ENCODE peak calls at places on chromosomes 13 and 19, in ten cellular contexts. One of them, this sample, is unnamed.

GRCh38 chr13:40406405-40407138 is 259.9 kb downstream of the FOXO1 start:
- DNase-seq in stomach: no peak
- DNase-seq in neural progenitor cell: no peak
- DNase-seq in mammary epithelial cell: peak
- DNase-seq in right atrium auricular region: no peak
- DNase-seq in RWPE1: peak
- DNase-seq in lower leg skin: no peak
- DNase-seq in cardiac fibroblast: peak
- DNase-seq in WTC11: no peak
- DNase-seq in dorsolateral prefrontal cortex: no peak
- DNase-seq in this sample: no peak

GRCh38 chr13:110687736-110688135 is 18.2 kb downstream of the CARS2 start:
- DNase-seq in lower leg skin: no peak
- DNase-seq in WTC11: no peak
- DNase-seq in cardiac fibroblast: no peak
- DNase-seq in mammary epithelial cell: no peak
- DNase-seq in dorsolateral prefrontal cortex: no peak
- DNase-seq in neural progenitor cell: no peak
- DNase-seq in right atrium auricular region: no peak
- DNase-seq in RWPE1: no peak
- DNase-seq in stomach: no peak
- DNase-seq in this sample: no peak

GRCh38 chr13:35995136-35995535 is 136.0 kb downstream of the DCLK1 start:
- DNase-seq in WTC11: no peak
- DNase-seq in neural progenitor cell: no peak
- DNase-seq in mammary epithelial cell: peak
- DNase-seq in cardiac fibroblast: peak
- DNase-seq in stomach: no peak
- DNase-seq in RWPE1: no peak
- DNase-seq in lower leg skin: no peak
- DNase-seq in right atrium auricular region: no peak
- DNase-seq in dorsolateral prefrontal cortex: no peak
- DNase-seq in this sample: no peak

GRCh38 chr19:12703056-12703455 is 6.6 kb upstream of the FBXW9 start:
- DNase-seq in dorsolateral prefrontal cortex: no peak
- DNase-seq in RWPE1: peak
- DNase-seq in lower leg skin: no peak
- DNase-seq in WTC11: peak
- DNase-seq in neural progenitor cell: peak
- DNase-seq in stomach: no peak
- DNase-seq in mammary epithelial cell: peak
- DNase-seq in right atrium auricular region: no peak
- DNase-seq in cardiac fibroblast: peak
- DNase-seq in this sample: peak

GRCh38 chr19:6276447-6276846 is 3.3 kb downstream of the MLLT1 start:
- DNase-seq in dorsolateral prefrontal cortex: no peak
- DNase-seq in lower leg skin: peak
- DNase-seq in RWPE1: no peak
- DNase-seq in WTC11: no peak
- DNase-seq in stomach: no peak
- DNase-seq in cardiac fibroblast: peak
- DNase-seq in neural progenitor cell: no peak
- DNase-seq in right atrium auricular region: peak
- DNase-seq in mammary epithelial cell: no peak
- DNase-seq in this sample: no peak

GRCh38 chr19:13060964-13061927 is 41.4 kb downstream of the LYL1 start:
- DNase-seq in RWPE1: peak
- DNase-seq in stomach: peak
- DNase-seq in right atrium auricular region: peak
- DNase-seq in dorsolateral prefrontal cortex: peak
- DNase-seq in cardiac fibroblast: peak
- DNase-seq in lower leg skin: peak
- DNase-seq in WTC11: peak
- DNase-seq in mammary epithelial cell: peak
- DNase-seq in neural progenitor cell: peak
- DNase-seq in this sample: peak

GRCh38 chr13:51397262-51397933 is 55.4 kb downstream of the INTS6 start:
- DNase-seq in stomach: no peak
- DNase-seq in right atrium auricular region: peak
- DNase-seq in neural progenitor cell: peak
- DNase-seq in lower leg skin: peak
- DNase-seq in WTC11: no peak
- DNase-seq in cardiac fibroblast: peak
- DNase-seq in mammary epithelial cell: no peak
- DNase-seq in RWPE1: no peak
- DNase-seq in dorsolateral prefrontal cortex: no peak
- DNase-seq in this sample: no peak

GRCh38 chr19:35601971-35602370 is 10.6 kb upstream of the HAUS5 start:
- DNase-seq in stomach: no peak
- DNase-seq in cardiac fibroblast: no peak
- DNase-seq in lower leg skin: no peak
- DNase-seq in mammary epithelial cell: no peak
- DNase-seq in right atrium auricular region: no peak
- DNase-seq in WTC11: no peak
- DNase-seq in neural progenitor cell: no peak
- DNase-seq in RWPE1: no peak
- DNase-seq in dorsolateral prefrontal cortex: no peak
- DNase-seq in this sample: no peak

GRCh38 chr19:15840833-15841232 is 25.4 kb upstream of the OR10H1 start:
- DNase-seq in mammary epithelial cell: no peak
- DNase-seq in cardiac fibroblast: no peak
- DNase-seq in right atrium auricular region: no peak
- DNase-seq in WTC11: no peak
- DNase-seq in neural progenitor cell: no peak
- DNase-seq in stomach: no peak
- DNase-seq in dorsolateral prefrontal cortex: no peak
- DNase-seq in lower leg skin: no peak
- DNase-seq in RWPE1: no peak
- DNase-seq in this sample: no peak

GRCh38 chr19:57319869-57320179 is 448 bp upstream of the ZNF543 start:
- DNase-seq in dorsolateral prefrontal cortex: no peak
- DNase-seq in mammary epithelial cell: no peak
- DNase-seq in right atrium auricular region: no peak
- DNase-seq in lower leg skin: no peak
- DNase-seq in WTC11: no peak
- DNase-seq in RWPE1: no peak
- DNase-seq in stomach: no peak
- DNase-seq in cardiac fibroblast: no peak
- DNase-seq in neural progenitor cell: no peak
- DNase-seq in this sample: no peak

GRCh38 chr19:10145031-10145430 is 25.3 kb upstream of the EIF3G start:
- DNase-seq in right atrium auricular region: no peak
- DNase-seq in RWPE1: no peak
- DNase-seq in cardiac fibroblast: no peak
- DNase-seq in mammary epithelial cell: no peak
- DNase-seq in stomach: no peak
- DNase-seq in neural progenitor cell: no peak
- DNase-seq in lower leg skin: no peak
- DNase-seq in WTC11: no peak
- DNase-seq in dorsolateral prefrontal cortex: no peak
- DNase-seq in this sample: no peak

GRCh38 chr19:293436-294110 is 2.4 kb upstream of the PLPP2 start:
- DNase-seq in mammary epithelial cell: no peak
- DNase-seq in stomach: peak
- DNase-seq in neural progenitor cell: no peak
- DNase-seq in cardiac fibroblast: no peak
- DNase-seq in lower leg skin: no peak
- DNase-seq in WTC11: no peak
- DNase-seq in right atrium auricular region: no peak
- DNase-seq in dorsolateral prefrontal cortex: no peak
- DNase-seq in RWPE1: no peak
- DNase-seq in this sample: no peak

GRCh38 chr13:57128909-57129308 is 11.8 kb upstream of the PRR20A start:
- DNase-seq in RWPE1: no peak
- DNase-seq in stomach: no peak
- DNase-seq in mammary epithelial cell: no peak
- DNase-seq in lower leg skin: no peak
- DNase-seq in neural progenitor cell: peak
- DNase-seq in dorsolateral prefrontal cortex: no peak
- DNase-seq in right atrium auricular region: no peak
- DNase-seq in cardiac fibroblast: no peak
- DNase-seq in WTC11: peak
- DNase-seq in this sample: no peak
- TF ChIP-seq CTCF in RWPE1: no peak
- TF ChIP-seq CTCF in stomach: no peak
- TF ChIP-seq CTCF in mammary epithelial cell: no peak
- TF ChIP-seq CTCF in lower leg skin: no peak
- TF ChIP-seq CTCF in neural progenitor cell: no peak
- TF ChIP-seq CTCF in dorsolateral prefrontal cortex: no peak
- TF ChIP-seq CTCF in right atrium auricular region: no peak
- TF ChIP-seq CTCF in cardiac fibroblast: no peak
- TF ChIP-seq CTCF in WTC11: no peak
- TF ChIP-seq CTCF in this sample: no peak

DNA sequence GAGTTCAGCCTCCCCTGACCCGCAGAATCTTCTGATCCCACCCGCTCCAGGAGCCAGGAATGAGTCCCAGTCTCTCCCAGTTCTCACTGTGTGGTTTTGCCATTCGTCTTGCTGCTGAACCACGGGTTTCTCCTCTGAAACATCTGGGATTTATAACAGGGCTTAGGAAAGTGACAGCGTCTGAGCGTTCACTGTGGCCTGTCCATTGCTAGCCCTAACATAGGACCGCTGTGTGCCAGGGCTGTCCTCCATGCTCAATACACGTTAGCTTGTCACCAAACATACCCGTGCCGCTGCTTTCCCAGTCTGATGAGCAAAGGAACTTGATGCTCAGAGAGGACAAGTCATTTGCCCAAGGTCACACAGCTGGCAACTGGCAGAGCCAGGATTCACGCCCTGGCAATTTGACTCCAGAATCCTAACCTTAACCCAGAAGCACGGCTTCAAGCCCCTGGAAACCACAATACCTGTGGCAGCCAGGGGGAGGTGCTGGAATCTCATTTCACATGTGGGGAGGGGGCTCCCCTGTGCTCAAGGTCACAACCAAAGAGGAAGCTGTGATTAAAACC is 1.1 kb upstream of the APOE start:
- DNase-seq in right atrium auricular region: no peak
- DNase-seq in lower leg skin: no peak
- DNase-seq in stomach: no peak
- DNase-seq in RWPE1: no peak
- DNase-seq in dorsolateral prefrontal cortex: no peak
- DNase-seq in neural progenitor cell: peak
- DNase-seq in WTC11: peak
- DNase-seq in mammary epithelial cell: no peak
- DNase-seq in cardiac fibroblast: no peak
- DNase-seq in this sample: no peak
- TF ChIP-seq CTCF in right atrium auricular region: no peak
- TF ChIP-seq CTCF in lower leg skin: no peak
- TF ChIP-seq CTCF in stomach: no peak
- TF ChIP-seq CTCF in RWPE1: peak
- TF ChIP-seq CTCF in dorsolateral prefrontal cortex: peak
- TF ChIP-seq CTCF in neural progenitor cell: peak
- TF ChIP-seq CTCF in WTC11: no peak
- TF ChIP-seq CTCF in mammary epithelial cell: no peak
- TF ChIP-seq CTCF in cardiac fibroblast: no peak
- TF ChIP-seq CTCF in this sample: no peak

GRCh38 chr13:30103161-30103858 is 204.0 kb downstream of the KATNAL1 start:
- DNase-seq in RWPE1: no peak
- DNase-seq in neural progenitor cell: no peak
- DNase-seq in cardiac fibroblast: no peak
- DNase-seq in mammary epithelial cell: no peak
- DNase-seq in lower leg skin: no peak
- DNase-seq in stomach: no peak
- DNase-seq in WTC11: no peak
- DNase-seq in dorsolateral prefrontal cortex: no peak
- DNase-seq in right atrium auricular region: no peak
- DNase-seq in this sample: no peak

GRCh38 chr13:30097089-30097488 is 210.3 kb downstream of the KATNAL1 start:
- DNase-seq in mammary epithelial cell: no peak
- DNase-seq in lower leg skin: no peak
- DNase-seq in WTC11: no peak
- DNase-seq in cardiac fibroblast: no peak
- DNase-seq in RWPE1: no peak
- DNase-seq in neural progenitor cell: no peak
- DNase-seq in stomach: no peak
- DNase-seq in right atrium auricular region: no peak
- DNase-seq in dorsolateral prefrontal cortex: no peak
- DNase-seq in this sample: no peak

GRCh38 chr13:30094015-30094533 is 213.3 kb downstream of the KATNAL1 start:
- DNase-seq in RWPE1: no peak
- DNase-seq in cardiac fibroblast: no peak
- DNase-seq in dorsolateral prefrontal cortex: no peak
- DNase-seq in stomach: no peak
- DNase-seq in mammary epithelial cell: no peak
- DNase-seq in neural progenitor cell: no peak
- DNase-seq in right atrium auricular region: no peak
- DNase-seq in WTC11: no peak
- DNase-seq in lower leg skin: no peak
- DNase-seq in this sample: no peak

DNA sequence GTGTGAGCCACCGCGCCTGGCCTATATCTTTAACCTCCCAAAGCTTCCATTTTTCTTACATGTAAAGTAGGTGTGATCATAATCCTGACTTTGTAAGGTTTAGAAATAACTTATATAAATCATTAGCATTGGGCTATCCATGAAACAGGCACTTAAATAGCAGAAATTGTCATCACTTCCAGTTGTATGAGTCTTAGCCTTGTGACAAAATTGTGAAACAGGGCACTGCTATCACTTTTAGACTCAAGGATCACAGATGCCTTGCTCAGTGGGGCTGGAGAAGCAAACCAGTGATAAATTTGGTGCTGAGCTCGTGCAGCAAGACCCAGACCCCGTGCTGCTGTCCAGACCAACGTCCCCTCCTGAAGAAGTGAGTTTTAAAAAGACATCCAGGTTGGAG is 209.7 kb downstream of the KATNAL1 start:
- DNase-seq in dorsolateral prefrontal cortex: no peak
- DNase-seq in neural progenitor cell: no peak
- DNase-seq in WTC11: no peak
- DNase-seq in mammary epithelial cell: no peak
- DNase-seq in cardiac fibroblast: no peak
- DNase-seq in RWPE1: no peak
- DNase-seq in right atrium auricular region: no peak
- DNase-seq in stomach: no peak
- DNase-seq in lower leg skin: no peak
- DNase-seq in this sample: no peak
- TF ChIP-seq CTCF in dorsolateral prefrontal cortex: no peak
- TF ChIP-seq CTCF in neural progenitor cell: no peak
- TF ChIP-seq CTCF in WTC11: no peak
- TF ChIP-seq CTCF in mammary epithelial cell: no peak
- TF ChIP-seq CTCF in cardiac fibroblast: no peak
- TF ChIP-seq CTCF in RWPE1: no peak
- TF ChIP-seq CTCF in right atrium auricular region: no peak
- TF ChIP-seq CTCF in stomach: no peak
- TF ChIP-seq CTCF in lower leg skin: no peak
- TF ChIP-seq CTCF in this sample: no peak

DNA sequence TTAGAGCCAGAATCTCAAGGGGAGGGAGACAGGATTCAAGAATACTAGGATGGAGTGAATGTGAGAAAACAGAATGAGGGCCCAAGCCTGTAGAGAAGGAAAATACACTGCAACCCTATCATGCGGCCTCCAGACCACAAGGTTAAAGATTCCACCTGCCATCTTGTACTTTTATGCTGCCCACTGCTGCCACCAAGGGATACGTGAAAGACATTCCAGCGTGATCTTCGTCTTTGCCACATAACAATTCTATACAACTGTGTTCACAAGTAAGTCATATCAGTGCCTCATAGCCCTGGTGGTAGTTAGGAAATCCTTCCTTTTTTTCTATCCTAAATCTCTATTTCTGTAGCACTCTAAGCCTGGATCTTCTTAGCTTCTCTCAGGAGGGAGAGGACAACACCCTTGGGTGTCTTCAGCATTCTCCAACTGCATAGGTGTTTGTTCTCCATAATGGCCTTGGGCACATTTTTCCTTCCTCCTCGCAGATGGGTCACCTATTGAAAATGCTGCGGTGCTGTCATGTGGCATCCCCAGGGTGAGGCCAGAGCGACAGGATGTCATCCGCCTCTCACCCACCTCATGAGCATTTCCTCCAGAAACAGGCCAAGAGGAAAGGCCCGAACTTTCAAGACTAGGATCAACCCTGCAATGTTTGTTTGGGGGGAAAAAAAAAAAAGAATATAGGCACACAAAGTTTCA is 13.6 kb downstream of the TPT1 start:
- DNase-seq in RWPE1: no peak
- DNase-seq in neural progenitor cell: no peak
- DNase-seq in right atrium auricular region: no peak
- DNase-seq in WTC11: no peak
- DNase-seq in lower leg skin: no peak
- DNase-seq in stomach: no peak
- DNase-seq in dorsolateral prefrontal cortex: no peak
- DNase-seq in mammary epithelial cell: peak
- DNase-seq in cardiac fibroblast: no peak
- DNase-seq in this sample: peak
- TF ChIP-seq CTCF in RWPE1: no peak
- TF ChIP-seq CTCF in neural progenitor cell: peak
- TF ChIP-seq CTCF in right atrium auricular region: no peak
- TF ChIP-seq CTCF in WTC11: no peak
- TF ChIP-seq CTCF in lower leg skin: no peak
- TF ChIP-seq CTCF in stomach: no peak
- TF ChIP-seq CTCF in dorsolateral prefrontal cortex: no peak
- TF ChIP-seq CTCF in mammary epithelial cell: no peak
- TF ChIP-seq CTCF in cardiac fibroblast: no peak
- TF ChIP-seq CTCF in this sample: no peak